ENCODE peak calls at places on chromosome 16, in six cellular contexts. One of them, this sample, is unnamed. For H3K27me3, the result is how much of the 10 kb centered on the place peaks cover.

GRCh38 chr16:83365166-83365565 is 442.6 kb upstream of the HSBP1 start:
- DNase-seq in heart right ventricle: no peak
- DNase-seq in uterus: no peak
- DNase-seq in colonic mucosa: no peak
- DNase-seq in adrenal gland: no peak
- DNase-seq in ovary: no peak
- DNase-seq in this sample: peak

GRCh38 chr16:5504028-5504758 is 406.6 kb upstream of the EEF2KMT start:
- DNase-seq in heart right ventricle: no peak
- DNase-seq in uterus: no peak
- DNase-seq in colonic mucosa: no peak
- DNase-seq in adrenal gland: no peak
- DNase-seq in ovary: no peak
- DNase-seq in this sample: no peak

GRCh38 chr16:15757630-15758251 is 99.1 kb downstream of the MYH11 start:
- DNase-seq in heart right ventricle: no peak
- DNase-seq in uterus: no peak
- DNase-seq in colonic mucosa: no peak
- DNase-seq in adrenal gland: no peak
- DNase-seq in ovary: no peak
- DNase-seq in this sample: no peak

GRCh38 chr16:80230328-80231117 is 310.3 kb upstream of the DYNLRB2 start:
- DNase-seq in heart right ventricle: no peak
- DNase-seq in uterus: no peak
- DNase-seq in colonic mucosa: no peak
- DNase-seq in adrenal gland: no peak
- DNase-seq in ovary: no peak
- DNase-seq in this sample: peak

GRCh38 chr16:26220894-26221293 is 529.1 kb downstream of the HS3ST4 start:
- DNase-seq in heart right ventricle: no peak
- DNase-seq in uterus: no peak
- DNase-seq in colonic mucosa: no peak
- DNase-seq in adrenal gland: no peak
- DNase-seq in ovary: no peak
- DNase-seq in this sample: no peak

GRCh38 chr16:22141746-22142145 is 20.6 kb upstream of the SDR42E2 start:
- DNase-seq in heart right ventricle: no peak
- DNase-seq in uterus: no peak
- DNase-seq in colonic mucosa: no peak
- DNase-seq in adrenal gland: no peak
- DNase-seq in ovary: no peak
- DNase-seq in this sample: peak

GRCh38 chr16:54241525-54241924 is 45.1 kb downstream of the IRX3 start:
- DNase-seq in heart right ventricle: no peak
- DNase-seq in uterus: no peak
- DNase-seq in colonic mucosa: no peak
- DNase-seq in adrenal gland: no peak
- DNase-seq in ovary: no peak
- DNase-seq in this sample: no peak

GRCh38 chr16:4505356-4506153 is 29.4 kb downstream of the HMOX2 start:
- DNase-seq in heart right ventricle: no peak
- DNase-seq in uterus: no peak
- DNase-seq in colonic mucosa: no peak
- DNase-seq in adrenal gland: no peak
- DNase-seq in ovary: no peak
- DNase-seq in this sample: no peak

GRCh38 chr16:64133396-64133795 is 988.5 kb downstream of the CDH11 start:
- DNase-seq in heart right ventricle: no peak
- DNase-seq in uterus: no peak
- DNase-seq in colonic mucosa: no peak
- DNase-seq in adrenal gland: no peak
- DNase-seq in ovary: no peak
- DNase-seq in this sample: no peak

GRCh38 chr16:56795011-56795410 is 65.1 kb downstream of the NUP93 start:
- DNase-seq in heart right ventricle: no peak
- DNase-seq in uterus: no peak
- DNase-seq in colonic mucosa: no peak
- DNase-seq in adrenal gland: no peak
- DNase-seq in ovary: no peak
- DNase-seq in this sample: no peak

GRCh38 chr16:65070831-65071230 is 51.0 kb downstream of the CDH11 start:
- DNase-seq in heart right ventricle: peak
- DNase-seq in uterus: peak
- DNase-seq in colonic mucosa: peak
- DNase-seq in adrenal gland: peak
- DNase-seq in ovary: peak
- DNase-seq in this sample: peak

GRCh38 chr16:87207965-87208364 is 109.2 kb downstream of the C16orf95 start:
- DNase-seq in heart right ventricle: no peak
- DNase-seq in uterus: no peak
- DNase-seq in colonic mucosa: no peak
- DNase-seq in adrenal gland: no peak
- DNase-seq in ovary: no peak
- DNase-seq in this sample: peak

GRCh38 chr16:84498859-84499620 is 5.4 kb downstream of the MEAK7 start:
- DNase-seq in heart right ventricle: no peak
- DNase-seq in uterus: no peak
- DNase-seq in colonic mucosa: no peak
- DNase-seq in adrenal gland: no peak
- DNase-seq in ovary: no peak
- DNase-seq in this sample: no peak

GRCh38 chr16:70529051-70529777 is 5.6 kb downstream of the SF3B3 start:
- DNase-seq in heart right ventricle: no peak
- DNase-seq in uterus: no peak
- DNase-seq in colonic mucosa: no peak
- DNase-seq in adrenal gland: no peak
- DNase-seq in ovary: no peak
- DNase-seq in this sample: peak

GRCh38 chr16:5895137-5895536 is 797.5 kb upstream of the EEF2KMT start:
- DNase-seq in heart right ventricle: no peak
- DNase-seq in uterus: no peak
- DNase-seq in colonic mucosa: no peak
- DNase-seq in adrenal gland: no peak
- DNase-seq in ovary: no peak
- DNase-seq in this sample: peak

GRCh38 chr16:86821933-86822332 is 243.6 kb downstream of the FOXL1 start:
- DNase-seq in heart right ventricle: no peak
- DNase-seq in uterus: no peak
- DNase-seq in colonic mucosa: no peak
- DNase-seq in adrenal gland: no peak
- DNase-seq in ovary: no peak
- DNase-seq in this sample: no peak

GRCh38 chr16:86604436-86605220 is 26.3 kb downstream of the FOXL1 start:
- DNase-seq in heart right ventricle: no peak
- DNase-seq in uterus: no peak
- DNase-seq in colonic mucosa: no peak
- DNase-seq in adrenal gland: no peak
- DNase-seq in ovary: no peak
- DNase-seq in this sample: no peak

GRCh38 chr16:83967091-83967490 is 953 bp upstream of the NECAB2 start:
- DNase-seq in heart right ventricle: no peak
- DNase-seq in uterus: no peak
- DNase-seq in colonic mucosa: no peak
- DNase-seq in adrenal gland: no peak
- DNase-seq in ovary: no peak
- DNase-seq in this sample: peak

GRCh38 chr16:10121496-10121895 is 60.7 kb downstream of the GRIN2A start:
- DNase-seq in heart right ventricle: no peak
- DNase-seq in uterus: no peak
- DNase-seq in colonic mucosa: no peak
- DNase-seq in adrenal gland: no peak
- DNase-seq in ovary: no peak
- DNase-seq in this sample: no peak

GRCh38 chr16:66525396-66526180 is 24.3 kb downstream of the TK2 start:
- DNase-seq in heart right ventricle: no peak
- DNase-seq in uterus: no peak
- DNase-seq in colonic mucosa: no peak
- DNase-seq in adrenal gland: no peak
- DNase-seq in ovary: no peak
- DNase-seq in this sample: peak

GRCh38 chr16:78844028-78844427 is 744.6 kb downstream of the WWOX start:
- DNase-seq in heart right ventricle: no peak
- DNase-seq in uterus: no peak
- DNase-seq in colonic mucosa: no peak
- DNase-seq in adrenal gland: no peak
- DNase-seq in ovary: no peak
- DNase-seq in this sample: no peak

GRCh38 chr16:78837706-78838105 is 738.3 kb downstream of the WWOX start:
- DNase-seq in heart right ventricle: no peak
- DNase-seq in uterus: no peak
- DNase-seq in colonic mucosa: no peak
- DNase-seq in adrenal gland: no peak
- DNase-seq in ovary: no peak
- DNase-seq in this sample: no peak

GRCh38 chr16:78844682-78845081 is 745.2 kb downstream of the WWOX start:
- DNase-seq in heart right ventricle: peak
- DNase-seq in uterus: no peak
- DNase-seq in colonic mucosa: no peak
- DNase-seq in adrenal gland: peak
- DNase-seq in ovary: no peak
- DNase-seq in this sample: no peak

GRCh38 chr16:78842950-78843349 is 743.5 kb downstream of the WWOX start:
- DNase-seq in heart right ventricle: no peak
- DNase-seq in uterus: no peak
- DNase-seq in colonic mucosa: no peak
- DNase-seq in adrenal gland: no peak
- DNase-seq in ovary: no peak
- DNase-seq in this sample: no peak
- H3K27ac ChIP-seq in heart right ventricle: no peak
- H3K27ac ChIP-seq in uterus: peak
- H3K27ac ChIP-seq in colonic mucosa: no peak
- H3K27ac ChIP-seq in adrenal gland: no peak
- H3K27ac ChIP-seq in ovary: no peak
- H3K27ac ChIP-seq in this sample: no peak

GRCh38 chr16:3190949-3191353 is 2.9 kb downstream of the OR1F1 start:
- DNase-seq in heart right ventricle: no peak
- DNase-seq in uterus: no peak
- DNase-seq in colonic mucosa: no peak
- DNase-seq in adrenal gland: no peak
- DNase-seq in ovary: no peak
- DNase-seq in this sample: no peak
- H3K27me3 ChIP-seq in heart right ventricle: half or more
- H3K27me3 ChIP-seq in uterus: under half
- H3K27me3 ChIP-seq in colonic mucosa: half or more
- H3K27me3 ChIP-seq in adrenal gland: half or more
- H3K27me3 ChIP-seq in ovary: under half
- H3K27me3 ChIP-seq in this sample: under half

DNA sequence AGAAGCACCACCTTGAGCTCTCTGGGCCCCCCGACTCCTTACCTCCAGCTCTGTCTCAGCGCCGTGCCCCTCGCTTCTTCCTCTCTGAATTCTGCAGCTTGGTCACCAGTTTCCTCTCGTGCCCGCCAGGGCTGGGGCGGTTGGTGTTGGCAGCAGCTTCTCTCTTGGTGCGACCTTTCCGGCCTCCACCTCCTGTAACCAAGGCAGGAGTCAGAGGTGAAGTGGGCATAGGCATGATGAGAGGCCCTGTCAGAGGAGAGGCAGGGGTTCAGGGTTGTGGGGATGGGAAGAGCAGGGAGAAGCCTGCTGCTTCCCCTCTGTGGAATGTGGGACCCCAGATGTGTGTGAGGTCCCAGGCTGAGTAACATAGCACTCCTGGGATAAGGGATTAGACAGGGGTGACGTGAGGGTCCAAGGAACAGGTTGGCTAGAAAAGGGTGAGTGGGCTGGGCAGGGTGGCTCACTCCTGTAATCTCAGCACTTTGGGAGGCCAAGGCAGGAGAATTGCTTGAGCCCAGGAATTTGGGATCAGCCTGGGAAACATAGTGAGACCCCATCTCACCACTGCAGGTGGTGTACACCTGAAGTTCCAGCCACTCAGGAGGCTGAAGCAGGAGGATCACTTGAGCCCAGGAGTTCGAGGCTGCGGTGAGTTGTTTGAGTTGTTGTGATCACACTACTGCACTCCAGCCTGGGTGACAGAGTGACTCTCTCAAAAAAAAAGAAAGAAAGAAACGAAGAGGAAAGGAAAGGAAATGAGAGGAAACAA is 626 bp downstream of the NUPR1 start:
- DNase-seq in heart right ventricle: no peak
- DNase-seq in uterus: no peak
- DNase-seq in colonic mucosa: peak
- DNase-seq in adrenal gland: peak
- DNase-seq in ovary: peak
- DNase-seq in this sample: no peak
- H3K27ac ChIP-seq in heart right ventricle: peak
- H3K27ac ChIP-seq in uterus: peak
- H3K27ac ChIP-seq in colonic mucosa: peak
- H3K27ac ChIP-seq in adrenal gland: peak
- H3K27ac ChIP-seq in ovary: peak
- H3K27ac ChIP-seq in this sample: peak

GRCh38 chr16:89201467-89202377 is 1.4 kb upstream of the SLC22A31 start:
- DNase-seq in heart right ventricle: peak
- DNase-seq in uterus: peak
- DNase-seq in colonic mucosa: peak
- DNase-seq in adrenal gland: peak
- DNase-seq in ovary: peak
- DNase-seq in this sample: peak

GRCh38 chr16:89199241-89200123 is 855 bp downstream of the SLC22A31 start:
- DNase-seq in heart right ventricle: no peak
- DNase-seq in uterus: no peak
- DNase-seq in colonic mucosa: no peak
- DNase-seq in adrenal gland: no peak
- DNase-seq in ovary: no peak
- DNase-seq in this sample: peak

GRCh38 chr16:89200124-89200849 is at the start of gene SLC22A31:
- DNase-seq in heart right ventricle: no peak
- DNase-seq in uterus: no peak
- DNase-seq in colonic mucosa: no peak
- DNase-seq in adrenal gland: no peak
- DNase-seq in ovary: no peak
- DNase-seq in this sample: peak

GRCh38 chr16:89200850-89201466 is 621 bp upstream of the SLC22A31 start:
- DNase-seq in heart right ventricle: no peak
- DNase-seq in uterus: no peak
- DNase-seq in colonic mucosa: no peak
- DNase-seq in adrenal gland: no peak
- DNase-seq in ovary: no peak
- DNase-seq in this sample: peak

DNA sequence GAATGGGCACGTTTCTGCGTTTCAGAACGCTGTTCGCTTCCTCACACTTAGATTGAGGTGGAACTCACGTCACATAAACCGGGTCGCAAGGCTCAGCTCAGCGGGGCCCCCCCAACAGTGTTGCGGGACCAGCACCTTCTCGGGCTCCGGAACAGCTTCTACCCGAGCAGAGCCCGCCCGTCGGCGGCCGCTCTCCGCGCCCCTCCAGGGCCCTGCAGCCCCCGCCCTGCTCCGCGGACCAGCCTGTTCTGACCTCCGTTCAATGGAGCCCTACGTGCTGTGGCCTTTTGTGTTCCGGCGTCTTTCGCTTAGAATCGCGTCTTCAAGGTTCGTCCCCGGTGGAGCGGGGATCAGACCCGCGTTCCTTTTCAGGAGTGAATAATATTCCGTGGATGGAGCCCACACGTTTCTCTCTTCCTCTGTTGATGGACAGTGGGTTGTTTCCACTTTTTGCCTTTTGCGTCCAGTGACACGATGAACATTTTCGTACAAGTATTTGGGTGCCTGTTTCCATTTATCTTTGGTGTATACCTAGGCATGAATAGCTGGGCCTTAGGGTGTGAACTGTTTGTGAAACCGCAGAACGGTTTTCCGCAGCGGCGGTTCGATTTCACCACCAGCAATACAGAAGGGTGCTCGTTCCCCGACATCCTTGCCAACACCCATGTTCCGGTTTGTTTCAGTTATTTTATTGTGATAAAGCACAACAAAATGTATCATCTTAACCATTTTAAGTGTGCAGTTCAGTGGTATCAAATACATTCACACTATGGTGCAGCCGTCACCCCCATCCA is 2.3 kb upstream of the SLC22A31 start:
- DNase-seq in heart right ventricle: no peak
- DNase-seq in uterus: no peak
- DNase-seq in colonic mucosa: no peak
- DNase-seq in adrenal gland: no peak
- DNase-seq in ovary: no peak
- DNase-seq in this sample: peak
- H3K27me3 ChIP-seq in heart right ventricle: half or more
- H3K27me3 ChIP-seq in uterus: under half
- H3K27me3 ChIP-seq in colonic mucosa: under half
- H3K27me3 ChIP-seq in adrenal gland: under half
- H3K27me3 ChIP-seq in ovary: under half
- H3K27me3 ChIP-seq in this sample: under half

This sample was measured in osteoblast.